ENCODE peak calls at places on chromosomes 3 and 15, in four cellular contexts. R is H1, E is HepG2, L is K562. Z is an unnamed sample.

GRCh38 chr3:185161761-185162160 is 8.9 kb upstream of the C3orf70 start:
- DNase-seq in R (no peak), E (no peak), L (no peak), Z (no peak)

GRCh38 chr3:42205800-42206514 is 60.0 kb downstream of the CCK start:
- DNase-seq in R (no peak), E (no peak), L (no peak), Z (no peak)

GRCh38 chr15:90598053-90598577 is 68.4 kb downstream of the CRTC3 start:
- DNase-seq in L (peak; percentile 74), E (peak; percentile 40), R (no peak), Z (peak; percentile 56)

GRCh38 chr3:101077361-101078011 is 84.3 kb upstream of the ABI3BP start:
- DNase-seq in E (no peak), L (no peak), R (no peak), Z (peak; percentile 73)

GRCh38 chr15:91866971-91867372 is 13.5 kb downstream of the SLCO3A1 start:
- DNase-seq in L (no peak), R (no peak), E (no peak), Z (no peak)

GRCh38 chr15:62922514-62922913 is 120.0 kb upstream of the TPM1 start:
- DNase-seq in R (no peak), L (no peak), E (no peak), Z (no peak)

GRCh38 chr3:66449411-66449931 is 51.4 kb downstream of the LRIG1 start:
- DNase-seq in E (no peak), L (no peak), R (no peak), Z (no peak)

GRCh38 chr15:63348392-63348791 is 33.3 kb downstream of the CA12 start:
- DNase-seq in L (no peak), R (no peak), E (no peak), Z (no peak)

GRCh38 chr3:50196253-50196801 is 4.9 kb downstream of the GNAT1 start:
- DNase-seq in R (no peak), L (no peak), E (no peak), Z (no peak)

GRCh38 chr15:97893988-97894387 is 66.5 kb upstream of the ARRDC4 start:
- DNase-seq in L (no peak), E (no peak), R (no peak), Z (no peak)

GRCh38 chr3:56373386-56373785 is 94.9 kb downstream of the ERC2 start:
- DNase-seq in R (no peak), L (no peak), E (no peak), Z (no peak)

GRCh38 chr3:151393146-151393831 is 8.7 kb upstream of the P2RY12 start:
- DNase-seq in L (no peak), E (no peak), R (no peak), Z (no peak)

GRCh38 chr3:84692261-84692660 is 266.5 kb upstream of the CADM2 start:
- DNase-seq in E (no peak), R (no peak), L (no peak), Z (peak; percentile 7)

GRCh38 chr3:148971819-148972218 is 19.5 kb upstream of the GYG1 start:
- DNase-seq in L (no peak), E (no peak), R (no peak), Z (no peak)

GRCh38 chr3:152183473-152183872 is 85.3 kb upstream of the MBNL1 start:
- DNase-seq in E (peak; percentile 54), R (peak; percentile 53), L (peak; percentile 58), Z (no peak)

GRCh38 chr3:166013073-166013679 is 176.0 kb upstream of the BCHE start:
- DNase-seq in E (peak; percentile 39), R (no peak), L (no peak), Z (peak; percentile 3)

DNA sequence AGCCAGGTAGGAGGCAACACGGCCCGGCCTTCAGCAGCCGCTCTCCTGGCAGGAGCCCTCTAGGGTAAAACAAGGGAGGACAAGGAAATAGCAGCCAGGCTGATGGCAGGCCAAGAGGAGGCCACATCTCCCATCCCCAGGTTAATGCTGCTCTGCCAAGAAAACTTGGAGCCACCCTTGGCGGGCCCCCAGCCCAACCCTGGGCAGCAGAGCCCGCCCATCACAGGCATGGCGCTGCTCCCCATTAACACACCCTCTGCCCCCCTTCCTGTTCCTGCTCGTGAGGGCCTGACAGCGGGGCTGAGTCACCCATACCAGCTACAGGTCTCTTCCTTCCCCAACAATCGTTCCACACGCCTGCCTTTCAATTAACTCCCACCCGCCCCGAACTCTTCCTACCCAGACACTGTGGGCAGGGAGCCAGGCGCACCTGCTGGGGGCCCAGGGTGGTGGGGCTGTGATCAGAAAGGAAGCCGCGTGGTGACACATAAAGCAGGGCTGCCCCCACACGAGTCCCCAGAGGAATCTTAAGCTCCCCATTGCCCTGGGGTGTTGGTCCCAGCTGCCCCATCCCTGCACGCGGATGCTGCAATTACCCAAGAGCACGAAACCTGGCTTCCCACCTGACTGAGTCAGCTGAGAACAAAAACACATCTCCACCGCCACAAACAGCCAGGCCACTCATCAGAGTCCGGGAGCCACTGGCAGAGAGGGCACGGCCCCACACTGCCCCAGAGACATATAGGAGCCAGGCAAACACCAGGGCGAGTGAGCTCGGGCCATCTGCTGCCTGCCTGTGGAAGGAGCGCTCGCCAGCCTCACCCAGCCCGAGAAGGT is at the start of gene C15orf62:
- DNase-seq in R (no peak), L (no peak), E (no peak), Z (no peak)
- TF ChIP-seq EP300 in R (no peak), L (no peak), E (no peak), Z (no peak)

DNA sequence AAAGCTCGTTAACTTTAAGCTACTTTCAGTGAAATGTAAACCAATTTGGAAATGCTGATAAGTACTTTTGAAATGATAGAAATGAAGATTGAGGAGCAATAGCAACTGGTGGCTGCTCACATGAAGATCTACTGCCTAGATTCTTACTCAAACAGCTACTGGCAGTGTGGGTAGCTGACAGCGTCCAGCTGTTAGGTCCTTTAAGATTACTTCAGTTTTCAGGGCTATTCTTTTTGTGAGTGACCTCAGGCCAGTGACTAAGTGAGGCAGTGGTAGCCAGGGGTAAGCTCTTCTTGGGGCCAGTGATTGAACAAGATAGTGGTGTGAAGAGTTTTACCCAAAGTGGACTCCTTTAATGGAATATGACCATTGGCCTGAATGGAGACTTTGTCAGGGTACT is 41.3 kb downstream of the NECTIN3 start:
- DNase-seq in E (no peak), R (no peak), L (no peak), Z (no peak)
- TF ChIP-seq RNF2 in E (no peak), R (no peak), L (no peak), Z (no peak)

GRCh38 chr15:84600687-84601554 is at the start of gene ZSCAN2:
- DNase-seq in L (peak; percentile 96), R (peak; percentile 98), E (peak; percentile 91), Z (peak; percentile 95)
- TF ChIP-seq EP300 in L (no peak), R (no peak), E (no peak), Z (no peak)

GRCh38 chr3:121362035-121362734 is 183.6 kb downstream of the POLQ start:
- DNase-seq in E (no peak), L (no peak), R (no peak), Z (no peak)
- TF ChIP-seq RNF2 in E (no peak), L (no peak), R (no peak), Z (no peak)

GRCh38 chr3:99439892-99440291 is 198.5 kb upstream of the COL8A1 start:
- DNase-seq in L (no peak), E (no peak), R (no peak), Z (no peak)

GRCh38 chr3:99442599-99442998 is 195.8 kb upstream of the COL8A1 start:
- DNase-seq in L (no peak), R (no peak), E (no peak), Z (no peak)
- TF ChIP-seq EP300 in L (no peak), R (no peak), E (no peak), Z (no peak)

GRCh38 chr3:115323380-115323779 is 176.3 kb upstream of the ZBTB20 start:
- DNase-seq in L (no peak), E (no peak), R (no peak), Z (no peak)
- TF ChIP-seq RNF2 in L (no peak), E (no peak), R (no peak), Z (no peak)